ENCODE peak calls at places on chromosomes 16 and 17, in eight cellular contexts. One of them, this sample, is unnamed.
A peak's percentile ranks its signal among the peaks of the same experiment; 100 is the strongest.

GRCh38 chr16:86747761-86748160 is 169.4 kb downstream of the FOXL1 start:
- DNase-seq in activated effector memory CD4-positive, alpha-beta T cell treated with Interleukin-2 at 50 U/mL for 16 hours: no peak
- DNase-seq in NCI-H2029 treated with DMSO at 0.1 percent for 48 hours: no peak
- DNase-seq in MV-4-11: peak; percentile 34
- DNase-seq in left cardiac atrium: no peak
- DNase-seq in LoVo: no peak
- DNase-seq in NCI-H1436: no peak
- DNase-seq in stimulated activated CD4-positive, alpha-beta T cell treated with anti-CD3 and anti-CD28 coated beads, Interleukin-12 subunit alpha, Interleukin-12 subunit beta, amount 100 ng/mL, for 24 hours: no peak
- DNase-seq in this sample: no peak

GRCh38 chr17:42122371-42123303 is at the start of gene HSPB9:
- DNase-seq in activated effector memory CD4-positive, alpha-beta T cell treated with Interleukin-2 at 50 U/mL for 16 hours: no peak
- DNase-seq in NCI-H2029 treated with DMSO at 0.1 percent for 48 hours: no peak
- DNase-seq in MV-4-11: no peak
- DNase-seq in left cardiac atrium: peak; percentile 72
- DNase-seq in LoVo: no peak
- DNase-seq in NCI-H1436: no peak
- DNase-seq in stimulated activated CD4-positive, alpha-beta T cell treated with anti-CD3 and anti-CD28 coated beads, Interleukin-12 subunit alpha, Interleukin-12 subunit beta, amount 100 ng/mL, for 24 hours: no peak
- DNase-seq in this sample: peak; percentile 88

GRCh38 chr17:410674-411401 is 58.2 kb upstream of the RPH3AL start:
- DNase-seq in activated effector memory CD4-positive, alpha-beta T cell treated with Interleukin-2 at 50 U/mL for 16 hours: peak; percentile 52
- DNase-seq in NCI-H2029 treated with DMSO at 0.1 percent for 48 hours: no peak
- DNase-seq in MV-4-11: peak; percentile 59
- DNase-seq in left cardiac atrium: no peak
- DNase-seq in LoVo: peak; percentile 2
- DNase-seq in NCI-H1436: peak; percentile 21
- DNase-seq in stimulated activated CD4-positive, alpha-beta T cell treated with anti-CD3 and anti-CD28 coated beads, Interleukin-12 subunit alpha, Interleukin-12 subunit beta, amount 100 ng/mL, for 24 hours: no peak
- DNase-seq in this sample: peak; percentile 36

GRCh38 chr17:40678902-40679522 is 14.0 kb upstream of the KRT222 start:
- DNase-seq in activated effector memory CD4-positive, alpha-beta T cell treated with Interleukin-2 at 50 U/mL for 16 hours: no peak
- DNase-seq in NCI-H2029 treated with DMSO at 0.1 percent for 48 hours: no peak
- DNase-seq in MV-4-11: no peak
- DNase-seq in left cardiac atrium: no peak
- DNase-seq in LoVo: no peak
- DNase-seq in NCI-H1436: no peak
- DNase-seq in stimulated activated CD4-positive, alpha-beta T cell treated with anti-CD3 and anti-CD28 coated beads, Interleukin-12 subunit alpha, Interleukin-12 subunit beta, amount 100 ng/mL, for 24 hours: no peak
- DNase-seq in this sample: no peak

GRCh38 chr17:77280304-77280910 is 139.6 kb downstream of the SEC14L1 start:
- DNase-seq in activated effector memory CD4-positive, alpha-beta T cell treated with Interleukin-2 at 50 U/mL for 16 hours: no peak
- DNase-seq in NCI-H2029 treated with DMSO at 0.1 percent for 48 hours: no peak
- DNase-seq in MV-4-11: no peak
- DNase-seq in left cardiac atrium: no peak
- DNase-seq in LoVo: peak; percentile 72
- DNase-seq in NCI-H1436: no peak
- DNase-seq in stimulated activated CD4-positive, alpha-beta T cell treated with anti-CD3 and anti-CD28 coated beads, Interleukin-12 subunit alpha, Interleukin-12 subunit beta, amount 100 ng/mL, for 24 hours: no peak
- DNase-seq in this sample: no peak

GRCh38 chr16:11152677-11153321 is 103.2 kb downstream of the SOCS1 start:
- DNase-seq in activated effector memory CD4-positive, alpha-beta T cell treated with Interleukin-2 at 50 U/mL for 16 hours: no peak
- DNase-seq in NCI-H2029 treated with DMSO at 0.1 percent for 48 hours: no peak
- DNase-seq in MV-4-11: peak; percentile 87
- DNase-seq in left cardiac atrium: no peak
- DNase-seq in LoVo: no peak
- DNase-seq in NCI-H1436: no peak
- DNase-seq in stimulated activated CD4-positive, alpha-beta T cell treated with anti-CD3 and anti-CD28 coated beads, Interleukin-12 subunit alpha, Interleukin-12 subunit beta, amount 100 ng/mL, for 24 hours: no peak
- DNase-seq in this sample: peak; percentile 26

GRCh38 chr17:79565606-79566250 is 45.1 kb downstream of the RBFOX3 start:
- DNase-seq in activated effector memory CD4-positive, alpha-beta T cell treated with Interleukin-2 at 50 U/mL for 16 hours: no peak
- DNase-seq in NCI-H2029 treated with DMSO at 0.1 percent for 48 hours: no peak
- DNase-seq in MV-4-11: no peak
- DNase-seq in left cardiac atrium: no peak
- DNase-seq in LoVo: no peak
- DNase-seq in NCI-H1436: no peak
- DNase-seq in stimulated activated CD4-positive, alpha-beta T cell treated with anti-CD3 and anti-CD28 coated beads, Interleukin-12 subunit alpha, Interleukin-12 subunit beta, amount 100 ng/mL, for 24 hours: no peak
- DNase-seq in this sample: no peak

GRCh38 chr16:49664221-49665215 is 191.4 kb downstream of the ZNF423 start:
- DNase-seq in activated effector memory CD4-positive, alpha-beta T cell treated with Interleukin-2 at 50 U/mL for 16 hours: no peak
- DNase-seq in NCI-H2029 treated with DMSO at 0.1 percent for 48 hours: no peak
- DNase-seq in MV-4-11: no peak
- DNase-seq in left cardiac atrium: peak; percentile 59
- DNase-seq in LoVo: no peak
- DNase-seq in NCI-H1436: no peak
- DNase-seq in stimulated activated CD4-positive, alpha-beta T cell treated with anti-CD3 and anti-CD28 coated beads, Interleukin-12 subunit alpha, Interleukin-12 subunit beta, amount 100 ng/mL, for 24 hours: no peak
- DNase-seq in this sample: no peak

GRCh38 chr16:67022531-67023214 is 6.3 kb upstream of the CBFB start:
- DNase-seq in activated effector memory CD4-positive, alpha-beta T cell treated with Interleukin-2 at 50 U/mL for 16 hours: no peak
- DNase-seq in NCI-H2029 treated with DMSO at 0.1 percent for 48 hours: no peak
- DNase-seq in MV-4-11: no peak
- DNase-seq in left cardiac atrium: no peak
- DNase-seq in LoVo: no peak
- DNase-seq in NCI-H1436: no peak
- DNase-seq in stimulated activated CD4-positive, alpha-beta T cell treated with anti-CD3 and anti-CD28 coated beads, Interleukin-12 subunit alpha, Interleukin-12 subunit beta, amount 100 ng/mL, for 24 hours: no peak
- DNase-seq in this sample: peak; percentile 11

GRCh38 chr16:4859900-4860255 is 12.6 kb downstream of the UBN1 start:
- DNase-seq in activated effector memory CD4-positive, alpha-beta T cell treated with Interleukin-2 at 50 U/mL for 16 hours: no peak
- DNase-seq in NCI-H2029 treated with DMSO at 0.1 percent for 48 hours: no peak
- DNase-seq in MV-4-11: no peak
- DNase-seq in left cardiac atrium: peak; percentile 47
- DNase-seq in LoVo: no peak
- DNase-seq in NCI-H1436: no peak
- DNase-seq in stimulated activated CD4-positive, alpha-beta T cell treated with anti-CD3 and anti-CD28 coated beads, Interleukin-12 subunit alpha, Interleukin-12 subunit beta, amount 100 ng/mL, for 24 hours: no peak
- DNase-seq in this sample: no peak

GRCh38 chr17:14745122-14745521 is 444.2 kb downstream of the HS3ST3B1 start:
- DNase-seq in activated effector memory CD4-positive, alpha-beta T cell treated with Interleukin-2 at 50 U/mL for 16 hours: no peak
- DNase-seq in NCI-H2029 treated with DMSO at 0.1 percent for 48 hours: no peak
- DNase-seq in MV-4-11: peak; percentile 71
- DNase-seq in left cardiac atrium: no peak
- DNase-seq in LoVo: no peak
- DNase-seq in NCI-H1436: no peak
- DNase-seq in stimulated activated CD4-positive, alpha-beta T cell treated with anti-CD3 and anti-CD28 coated beads, Interleukin-12 subunit alpha, Interleukin-12 subunit beta, amount 100 ng/mL, for 24 hours: no peak
- DNase-seq in this sample: no peak

GRCh38 chr17:83107656-83108048 is 28.2 kb downstream of the METRNL start:
- DNase-seq in activated effector memory CD4-positive, alpha-beta T cell treated with Interleukin-2 at 50 U/mL for 16 hours: no peak
- DNase-seq in NCI-H2029 treated with DMSO at 0.1 percent for 48 hours: no peak
- DNase-seq in MV-4-11: no peak
- DNase-seq in left cardiac atrium: no peak
- DNase-seq in LoVo: no peak
- DNase-seq in NCI-H1436: no peak
- DNase-seq in stimulated activated CD4-positive, alpha-beta T cell treated with anti-CD3 and anti-CD28 coated beads, Interleukin-12 subunit alpha, Interleukin-12 subunit beta, amount 100 ng/mL, for 24 hours: no peak
- DNase-seq in this sample: no peak

GRCh38 chr17:78294776-78295175 is 63.3 kb downstream of the TMEM235 start:
- DNase-seq in activated effector memory CD4-positive, alpha-beta T cell treated with Interleukin-2 at 50 U/mL for 16 hours: no peak
- DNase-seq in NCI-H2029 treated with DMSO at 0.1 percent for 48 hours: no peak
- DNase-seq in MV-4-11: peak; percentile 51
- DNase-seq in left cardiac atrium: no peak
- DNase-seq in LoVo: peak; percentile 36
- DNase-seq in NCI-H1436: no peak
- DNase-seq in stimulated activated CD4-positive, alpha-beta T cell treated with anti-CD3 and anti-CD28 coated beads, Interleukin-12 subunit alpha, Interleukin-12 subunit beta, amount 100 ng/mL, for 24 hours: no peak
- DNase-seq in this sample: no peak

GRCh38 chr17:44867841-44868240 is 20.2 kb downstream of the HIGD1B start:
- DNase-seq in activated effector memory CD4-positive, alpha-beta T cell treated with Interleukin-2 at 50 U/mL for 16 hours: no peak
- DNase-seq in NCI-H2029 treated with DMSO at 0.1 percent for 48 hours: no peak
- DNase-seq in MV-4-11: no peak
- DNase-seq in left cardiac atrium: no peak
- DNase-seq in LoVo: no peak
- DNase-seq in NCI-H1436: no peak
- DNase-seq in stimulated activated CD4-positive, alpha-beta T cell treated with anti-CD3 and anti-CD28 coated beads, Interleukin-12 subunit alpha, Interleukin-12 subunit beta, amount 100 ng/mL, for 24 hours: no peak
- DNase-seq in this sample: no peak

GRCh38 chr16:80623376-80623775 is 82.6 kb downstream of the DYNLRB2 start:
- DNase-seq in activated effector memory CD4-positive, alpha-beta T cell treated with Interleukin-2 at 50 U/mL for 16 hours: no peak
- DNase-seq in NCI-H2029 treated with DMSO at 0.1 percent for 48 hours: no peak
- DNase-seq in MV-4-11: no peak
- DNase-seq in left cardiac atrium: no peak
- DNase-seq in LoVo: no peak
- DNase-seq in NCI-H1436: no peak
- DNase-seq in stimulated activated CD4-positive, alpha-beta T cell treated with anti-CD3 and anti-CD28 coated beads, Interleukin-12 subunit alpha, Interleukin-12 subunit beta, amount 100 ng/mL, for 24 hours: no peak
- DNase-seq in this sample: no peak

GRCh38 chr16:50888486-50889261 is 146.8 kb downstream of the CYLD start:
- DNase-seq in activated effector memory CD4-positive, alpha-beta T cell treated with Interleukin-2 at 50 U/mL for 16 hours: no peak
- DNase-seq in NCI-H2029 treated with DMSO at 0.1 percent for 48 hours: no peak
- DNase-seq in MV-4-11: no peak
- DNase-seq in left cardiac atrium: no peak
- DNase-seq in LoVo: no peak
- DNase-seq in NCI-H1436: no peak
- DNase-seq in stimulated activated CD4-positive, alpha-beta T cell treated with anti-CD3 and anti-CD28 coated beads, Interleukin-12 subunit alpha, Interleukin-12 subunit beta, amount 100 ng/mL, for 24 hours: no peak
- DNase-seq in this sample: no peak

GRCh38 chr16:84096447-84097005 is 20.2 kb downstream of the MBTPS1 start:
- DNase-seq in activated effector memory CD4-positive, alpha-beta T cell treated with Interleukin-2 at 50 U/mL for 16 hours: no peak
- DNase-seq in NCI-H2029 treated with DMSO at 0.1 percent for 48 hours: peak; percentile 61
- DNase-seq in MV-4-11: no peak
- DNase-seq in left cardiac atrium: no peak
- DNase-seq in LoVo: peak; percentile 15
- DNase-seq in NCI-H1436: no peak
- DNase-seq in stimulated activated CD4-positive, alpha-beta T cell treated with anti-CD3 and anti-CD28 coated beads, Interleukin-12 subunit alpha, Interleukin-12 subunit beta, amount 100 ng/mL, for 24 hours: no peak
- DNase-seq in this sample: peak; percentile 77

GRCh38 chr16:20510323-20510722 is 59.0 kb downstream of the ACSM2A start:
- DNase-seq in activated effector memory CD4-positive, alpha-beta T cell treated with Interleukin-2 at 50 U/mL for 16 hours: no peak
- DNase-seq in NCI-H2029 treated with DMSO at 0.1 percent for 48 hours: no peak
- DNase-seq in MV-4-11: no peak
- DNase-seq in left cardiac atrium: no peak
- DNase-seq in LoVo: no peak
- DNase-seq in NCI-H1436: no peak
- DNase-seq in stimulated activated CD4-positive, alpha-beta T cell treated with anti-CD3 and anti-CD28 coated beads, Interleukin-12 subunit alpha, Interleukin-12 subunit beta, amount 100 ng/mL, for 24 hours: no peak
- DNase-seq in this sample: no peak

GRCh38 chr17:61406871-61407210 is 7.2 kb downstream of the TBX2 start:
- DNase-seq in activated effector memory CD4-positive, alpha-beta T cell treated with Interleukin-2 at 50 U/mL for 16 hours: no peak
- DNase-seq in NCI-H2029 treated with DMSO at 0.1 percent for 48 hours: no peak
- DNase-seq in MV-4-11: no peak
- DNase-seq in left cardiac atrium: no peak
- DNase-seq in LoVo: no peak
- DNase-seq in NCI-H1436: no peak
- DNase-seq in stimulated activated CD4-positive, alpha-beta T cell treated with anti-CD3 and anti-CD28 coated beads, Interleukin-12 subunit alpha, Interleukin-12 subunit beta, amount 100 ng/mL, for 24 hours: no peak
- DNase-seq in this sample: no peak

GRCh38 chr16:72952404-72953301 is 95.3 kb downstream of the ZFHX3 start:
- DNase-seq in activated effector memory CD4-positive, alpha-beta T cell treated with Interleukin-2 at 50 U/mL for 16 hours: no peak
- DNase-seq in NCI-H2029 treated with DMSO at 0.1 percent for 48 hours: no peak
- DNase-seq in MV-4-11: no peak
- DNase-seq in left cardiac atrium: no peak
- DNase-seq in LoVo: no peak
- DNase-seq in NCI-H1436: no peak
- DNase-seq in stimulated activated CD4-positive, alpha-beta T cell treated with anti-CD3 and anti-CD28 coated beads, Interleukin-12 subunit alpha, Interleukin-12 subunit beta, amount 100 ng/mL, for 24 hours: no peak
- DNase-seq in this sample: no peak

GRCh38 chr17:31488264-31488981 is 96.9 kb downstream of the RAB11FIP4 start:
- DNase-seq in activated effector memory CD4-positive, alpha-beta T cell treated with Interleukin-2 at 50 U/mL for 16 hours: no peak
- DNase-seq in NCI-H2029 treated with DMSO at 0.1 percent for 48 hours: no peak
- DNase-seq in MV-4-11: no peak
- DNase-seq in left cardiac atrium: no peak
- DNase-seq in LoVo: peak; percentile 41
- DNase-seq in NCI-H1436: peak; percentile 37
- DNase-seq in stimulated activated CD4-positive, alpha-beta T cell treated with anti-CD3 and anti-CD28 coated beads, Interleukin-12 subunit alpha, Interleukin-12 subunit beta, amount 100 ng/mL, for 24 hours: no peak
- DNase-seq in this sample: peak; percentile 74

GRCh38 chr16:79026117-79026516 is 574.4 kb downstream of the MAF start:
- DNase-seq in activated effector memory CD4-positive, alpha-beta T cell treated with Interleukin-2 at 50 U/mL for 16 hours: no peak
- DNase-seq in NCI-H2029 treated with DMSO at 0.1 percent for 48 hours: no peak
- DNase-seq in MV-4-11: no peak
- DNase-seq in left cardiac atrium: no peak
- DNase-seq in LoVo: no peak
- DNase-seq in NCI-H1436: no peak
- DNase-seq in stimulated activated CD4-positive, alpha-beta T cell treated with anti-CD3 and anti-CD28 coated beads, Interleukin-12 subunit alpha, Interleukin-12 subunit beta, amount 100 ng/mL, for 24 hours: no peak
- DNase-seq in this sample: no peak

GRCh38 chr16:86354641-86355040 is 155.7 kb upstream of the FOXF1 start:
- DNase-seq in activated effector memory CD4-positive, alpha-beta T cell treated with Interleukin-2 at 50 U/mL for 16 hours: no peak
- DNase-seq in NCI-H2029 treated with DMSO at 0.1 percent for 48 hours: no peak
- DNase-seq in MV-4-11: no peak
- DNase-seq in left cardiac atrium: no peak
- DNase-seq in LoVo: no peak
- DNase-seq in NCI-H1436: no peak
- DNase-seq in stimulated activated CD4-positive, alpha-beta T cell treated with anti-CD3 and anti-CD28 coated beads, Interleukin-12 subunit alpha, Interleukin-12 subunit beta, amount 100 ng/mL, for 24 hours: no peak
- DNase-seq in this sample: no peak

This sample was measured in NCI-H146.